ENCODE peak calls at places on chromosome 7, in six cellular contexts. One of them, this sample, is unnamed.

GRCh38 chr7:128350708-128351295 is 7.1 kb upstream of the RBM28 start:
- DNase-seq in IMR-90: no peak
- DNase-seq in H1: no peak
- DNase-seq in HCT116: no peak
- DNase-seq in HepG2: no peak
- DNase-seq in K562: no peak
- DNase-seq in this sample: no peak

GRCh38 chr7:20257212-20257611 is 40.0 kb upstream of the MACC1 start:
- DNase-seq in IMR-90: no peak
- DNase-seq in H1: no peak
- DNase-seq in HCT116: no peak
- DNase-seq in HepG2: no peak
- DNase-seq in K562: no peak
- DNase-seq in this sample: no peak

GRCh38 chr7:27207348-27207985 is 7.6 kb upstream of the HOXA13 start:
- DNase-seq in IMR-90: no peak
- DNase-seq in H1: no peak
- DNase-seq in HCT116: no peak
- DNase-seq in HepG2: no peak
- DNase-seq in K562: no peak
- DNase-seq in this sample: no peak

GRCh38 chr7:67976490-67976889 is 979.9 kb downstream of the TYW1 start:
- DNase-seq in IMR-90: no peak
- DNase-seq in H1: no peak
- DNase-seq in HCT116: no peak
- DNase-seq in HepG2: no peak
- DNase-seq in K562: no peak
- DNase-seq in this sample: no peak

GRCh38 chr7:37416739-37417474 is 31.8 kb downstream of the ELMO1 start:
- DNase-seq in IMR-90: no peak
- DNase-seq in H1: no peak
- DNase-seq in HCT116: no peak
- DNase-seq in HepG2: no peak
- DNase-seq in K562: no peak
- DNase-seq in this sample: no peak

GRCh38 chr7:93146036-93146435 is 2.1 kb downstream of the SAMD9L start:
- DNase-seq in IMR-90: no peak
- DNase-seq in H1: no peak
- DNase-seq in HCT116: no peak
- DNase-seq in HepG2: no peak
- DNase-seq in K562: no peak
- DNase-seq in this sample: no peak

GRCh38 chr7:157427811-157428553 is 91.2 kb downstream of the DNAJB6 start:
- DNase-seq in IMR-90: no peak
- DNase-seq in H1: peak
- DNase-seq in HCT116: no peak
- DNase-seq in HepG2: no peak
- DNase-seq in K562: no peak
- DNase-seq in this sample: no peak

GRCh38 chr7:137820677-137821420 is 25.9 kb downstream of the DGKI start:
- DNase-seq in IMR-90: peak
- DNase-seq in H1: peak
- DNase-seq in HCT116: no peak
- DNase-seq in HepG2: no peak
- DNase-seq in K562: no peak
- DNase-seq in this sample: no peak

GRCh38 chr7:47627580-47628283 is 45.8 kb upstream of the TNS3 start:
- DNase-seq in IMR-90: no peak
- DNase-seq in H1: no peak
- DNase-seq in HCT116: no peak
- DNase-seq in HepG2: no peak
- DNase-seq in K562: no peak
- DNase-seq in this sample: peak

GRCh38 chr7:75669579-75669978 is 69.2 kb downstream of the HIP1 start:
- DNase-seq in IMR-90: no peak
- DNase-seq in H1: no peak
- DNase-seq in HCT116: no peak
- DNase-seq in HepG2: no peak
- DNase-seq in K562: no peak
- DNase-seq in this sample: no peak

GRCh38 chr7:85287126-85287825 is 100.4 kb upstream of the SEMA3D start:
- DNase-seq in IMR-90: peak
- DNase-seq in H1: no peak
- DNase-seq in HCT116: no peak
- DNase-seq in HepG2: no peak
- DNase-seq in K562: no peak
- DNase-seq in this sample: no peak

GRCh38 chr7:5425507-5426225 is 2.0 kb upstream of the TNRC18 start:
- DNase-seq in IMR-90: peak
- DNase-seq in H1: peak
- DNase-seq in HCT116: no peak
- DNase-seq in HepG2: peak
- DNase-seq in K562: peak
- DNase-seq in this sample: no peak

GRCh38 chr7:155842496-155843265 is 30.4 kb upstream of the SHH start:
- DNase-seq in IMR-90: no peak
- DNase-seq in H1: no peak
- DNase-seq in HCT116: no peak
- DNase-seq in HepG2: no peak
- DNase-seq in K562: no peak
- DNase-seq in this sample: no peak

GRCh38 chr7:37683263-37684120 is at the start of gene GPR141:
- DNase-seq in IMR-90: no peak
- DNase-seq in H1: no peak
- DNase-seq in HCT116: no peak
- DNase-seq in HepG2: no peak
- DNase-seq in K562: no peak
- DNase-seq in this sample: peak

GRCh38 chr7:130272456-130273080 is 5.9 kb downstream of the CPA2 start:
- DNase-seq in IMR-90: no peak
- DNase-seq in H1: peak
- DNase-seq in HCT116: no peak
- DNase-seq in HepG2: no peak
- DNase-seq in K562: no peak
- DNase-seq in this sample: no peak

GRCh38 chr7:134184767-134185166 is 57.6 kb downstream of the LRGUK start:
- DNase-seq in IMR-90: peak
- DNase-seq in H1: no peak
- DNase-seq in HCT116: no peak
- DNase-seq in HepG2: no peak
- DNase-seq in K562: no peak
- DNase-seq in this sample: no peak

GRCh38 chr7:38558786-38559185 is 72.4 kb downstream of the AMPH start:
- DNase-seq in IMR-90: peak
- DNase-seq in H1: no peak
- DNase-seq in HCT116: no peak
- DNase-seq in HepG2: no peak
- DNase-seq in K562: no peak
- DNase-seq in this sample: no peak

GRCh38 chr7:120272896-120273475 is at the start of gene KCND2:
- DNase-seq in IMR-90: no peak
- DNase-seq in H1: peak
- DNase-seq in HCT116: no peak
- DNase-seq in HepG2: no peak
- DNase-seq in K562: no peak
- DNase-seq in this sample: no peak

GRCh38 chr7:50976064-50976463 is 193.4 kb upstream of the GRB10 start:
- DNase-seq in IMR-90: no peak
- DNase-seq in H1: no peak
- DNase-seq in HCT116: no peak
- DNase-seq in HepG2: no peak
- DNase-seq in K562: no peak
- DNase-seq in this sample: no peak

DNA sequence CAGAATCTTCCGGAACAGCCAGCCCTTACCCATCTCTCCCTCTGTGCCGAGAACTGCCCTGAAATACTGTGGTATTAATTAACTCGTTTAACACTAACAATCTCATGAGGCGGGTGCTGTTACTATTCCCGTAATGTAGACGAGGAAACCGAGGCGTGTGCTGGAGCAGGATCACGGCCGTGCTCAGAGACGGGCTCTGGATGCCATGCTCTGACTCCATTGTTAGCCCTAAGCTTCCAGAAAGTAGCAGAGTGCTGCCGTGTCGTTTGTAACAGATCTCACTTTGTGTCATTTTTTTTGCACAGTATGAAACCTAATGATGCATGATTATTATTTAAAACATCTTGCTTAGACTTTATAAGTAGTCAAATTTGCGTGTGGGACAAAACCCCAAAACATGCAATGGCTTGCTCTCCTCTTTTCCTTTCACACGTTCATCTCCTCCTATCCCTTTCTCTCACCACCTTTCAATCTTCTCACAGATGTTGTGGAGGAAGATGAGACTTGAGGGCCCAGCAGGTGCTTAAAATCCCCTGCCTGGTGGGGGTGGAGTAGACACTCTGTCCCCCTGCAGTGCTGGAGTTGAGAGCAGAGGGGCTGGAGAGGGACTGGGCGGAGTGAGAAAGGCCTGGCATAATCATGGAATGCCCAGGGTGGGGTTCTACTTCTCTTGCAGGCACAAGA is 479 bp upstream of the ACTR3C start:
- DNase-seq in IMR-90: no peak
- DNase-seq in H1: no peak
- DNase-seq in HCT116: no peak
- DNase-seq in HepG2: no peak
- DNase-seq in K562: peak
- DNase-seq in this sample: no peak
- H3K9ac ChIP-seq in IMR-90: no peak
- H3K9ac ChIP-seq in H1: peak
- H3K9ac ChIP-seq in HCT116: peak
- H3K9ac ChIP-seq in HepG2: peak
- H3K9ac ChIP-seq in K562: peak
- H3K9ac ChIP-seq in this sample: peak

GRCh38 chr7:91551377-91552175 is 287.3 kb downstream of the FZD1 start:
- DNase-seq in IMR-90: peak
- DNase-seq in H1: no peak
- DNase-seq in HCT116: no peak
- DNase-seq in HepG2: no peak
- DNase-seq in K562: no peak
- DNase-seq in this sample: no peak
- TF ChIP-seq CEBPB in IMR-90: no peak
- TF ChIP-seq CEBPB in H1: no peak
- TF ChIP-seq CEBPB in HCT116: no peak
- TF ChIP-seq CEBPB in HepG2: no peak
- TF ChIP-seq CEBPB in K562: no peak
- TF ChIP-seq CEBPB in this sample: no peak

DNA sequence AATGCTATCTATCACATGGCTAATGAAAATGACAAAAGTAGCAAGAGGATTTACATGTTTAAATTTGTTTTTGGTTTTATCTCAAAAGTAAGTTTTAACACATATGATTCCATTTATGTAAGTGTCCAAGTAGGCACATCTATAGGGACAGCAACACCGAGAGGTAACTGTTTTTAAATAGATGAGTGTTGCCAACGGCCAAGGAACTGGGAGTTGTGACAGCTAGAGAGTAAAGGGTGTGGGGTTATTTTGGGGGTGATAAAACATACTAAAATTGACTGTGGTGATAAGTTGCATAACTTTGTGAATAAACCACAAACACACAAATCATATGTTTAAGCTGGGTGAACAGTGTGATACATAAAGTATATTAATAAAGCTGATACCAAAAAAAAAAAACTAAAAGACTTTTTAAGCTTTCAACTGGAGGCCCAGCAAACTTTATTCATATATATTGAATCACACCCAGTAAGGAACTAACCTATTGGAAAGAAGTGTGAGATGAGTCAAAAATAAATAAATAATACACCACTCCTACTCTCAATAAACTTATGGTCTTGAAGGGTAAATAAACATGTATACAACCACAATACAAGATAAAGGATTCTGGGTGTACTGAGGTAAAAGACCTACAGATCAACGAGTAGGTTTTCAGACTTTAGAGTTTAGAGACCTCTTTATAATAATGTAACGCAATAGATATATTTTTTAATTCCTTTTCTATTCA is 33.0 kb downstream of the LRRC72 start:
- DNase-seq in IMR-90: no peak
- DNase-seq in H1: no peak
- DNase-seq in HCT116: no peak
- DNase-seq in HepG2: no peak
- DNase-seq in K562: no peak
- DNase-seq in this sample: no peak
- H3K9ac ChIP-seq in IMR-90: no peak
- H3K9ac ChIP-seq in H1: no peak
- H3K9ac ChIP-seq in HCT116: no peak
- H3K9ac ChIP-seq in HepG2: no peak
- H3K9ac ChIP-seq in K562: no peak
- H3K9ac ChIP-seq in this sample: no peak

DNA sequence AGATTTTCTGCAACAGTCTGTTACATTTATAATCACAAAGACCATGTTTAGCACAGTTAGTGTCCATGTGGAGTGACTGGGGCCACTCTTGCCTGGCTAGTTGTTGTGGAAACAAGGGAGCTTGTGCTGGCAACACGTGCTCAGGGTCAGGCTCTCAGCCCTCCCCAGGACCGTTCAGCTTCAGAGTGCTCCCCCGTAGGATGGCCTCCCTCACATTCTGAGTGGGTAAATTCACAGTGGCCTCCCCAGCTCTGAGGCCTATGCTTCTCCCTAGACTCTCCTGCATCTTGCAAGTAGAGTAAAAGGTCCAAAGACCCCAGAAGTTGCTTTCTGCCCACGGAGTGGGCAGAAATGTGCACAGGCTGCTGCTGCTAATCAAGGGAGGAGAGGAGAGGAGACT is 122.3 kb downstream of the ADCY1 start:
- DNase-seq in IMR-90: no peak
- DNase-seq in H1: peak
- DNase-seq in HCT116: no peak
- DNase-seq in HepG2: no peak
- DNase-seq in K562: no peak
- DNase-seq in this sample: no peak
- TF ChIP-seq CEBPB in IMR-90: no peak
- TF ChIP-seq CEBPB in H1: no peak
- TF ChIP-seq CEBPB in HCT116: no peak
- TF ChIP-seq CEBPB in HepG2: no peak
- TF ChIP-seq CEBPB in K562: no peak
- TF ChIP-seq CEBPB in this sample: no peak

GRCh38 chr7:3436746-3437145 is 135.7 kb downstream of the SDK1 start:
- DNase-seq in IMR-90: peak
- DNase-seq in H1: no peak
- DNase-seq in HCT116: no peak
- DNase-seq in HepG2: no peak
- DNase-seq in K562: no peak
- DNase-seq in this sample: no peak

GRCh38 chr7:3438352-3438751 is 137.3 kb downstream of the SDK1 start:
- DNase-seq in IMR-90: no peak
- DNase-seq in H1: no peak
- DNase-seq in HCT116: no peak
- DNase-seq in HepG2: no peak
- DNase-seq in K562: no peak
- DNase-seq in this sample: no peak

GRCh38 chr7:3437467-3437866 is 136.4 kb downstream of the SDK1 start:
- DNase-seq in IMR-90: no peak
- DNase-seq in H1: no peak
- DNase-seq in HCT116: no peak
- DNase-seq in HepG2: no peak
- DNase-seq in K562: no peak
- DNase-seq in this sample: no peak

GRCh38 chr7:3434611-3435010 is 133.6 kb downstream of the SDK1 start:
- DNase-seq in IMR-90: no peak
- DNase-seq in H1: no peak
- DNase-seq in HCT116: no peak
- DNase-seq in HepG2: no peak
- DNase-seq in K562: no peak
- DNase-seq in this sample: no peak

GRCh38 chr7:3436112-3436511 is 135.1 kb downstream of the SDK1 start:
- DNase-seq in IMR-90: no peak
- DNase-seq in H1: no peak
- DNase-seq in HCT116: no peak
- DNase-seq in HepG2: no peak
- DNase-seq in K562: no peak
- DNase-seq in this sample: no peak
- H3K9ac ChIP-seq in IMR-90: no peak
- H3K9ac ChIP-seq in H1: no peak
- H3K9ac ChIP-seq in HCT116: no peak
- H3K9ac ChIP-seq in HepG2: no peak
- H3K9ac ChIP-seq in K562: no peak
- H3K9ac ChIP-seq in this sample: no peak